ENCODE peak calls at places on chromosomes 7 and 10, in nine cellular contexts. L is testis; G is IMR-90; C is activated CD8-positive, alpha-beta memory T cell treated with anti-CD3 and anti-CD28 coated beads for 48 hours; J is mucosa of descending colon; U is HCT116; R is pulmonary artery endothelial cell; O is activated T-cell treated with anti-CD3 and anti-CD28 coated beads for 48 hours; X is T-cell. H is an unnamed sample.

GRCh38 chr7:121447939-121448338 is 51.8 kb upstream of the FAM3C start:
- DNase-seq in L (no peak), G (no peak), C (no peak), J (no peak), U (no peak), R (no peak), O (no peak), X (no peak), H (no peak)

GRCh38 chr7:84675633-84676034 is 481.0 kb upstream of the SEMA3A start:
- DNase-seq in L (no peak), G (no peak), C (no peak), J (no peak), U (no peak), R (no peak), O (no peak), X (no peak), H (no peak)

GRCh38 chr7:32952876-32953275 is 4.4 kb upstream of the FKBP9 start:
- DNase-seq in L (no peak), G (no peak), C (no peak), J (no peak), U (no peak), R (no peak), O (no peak), X (no peak), H (no peak)

GRCh38 chr7:134741901-134742635 is 37.4 kb upstream of the CALD1 start:
- DNase-seq in L (peak), G (peak), C (no peak), J (no peak), U (no peak), R (peak), O (no peak), X (no peak), H (no peak)

GRCh38 chr7:30634193-30634626 is 39.5 kb downstream of the GARS1 start:
- DNase-seq in L (no peak), G (no peak), C (no peak), J (no peak), U (no peak), R (no peak), O (no peak), X (no peak), H (no peak)

GRCh38 chr7:47967708-47968107 is 11.7 kb downstream of the HUS1 start:
- DNase-seq in L (no peak), G (peak), C (no peak), J (no peak), U (no peak), R (no peak), O (no peak), X (no peak), H (no peak)

GRCh38 chr10:69994262-69994661 is 58.4 kb upstream of the MACROH2A2 start:
- DNase-seq in L (peak), G (peak), C (no peak), J (no peak), U (peak), R (no peak), O (no peak), X (no peak), H (no peak)

GRCh38 chr10:3538291-3538849 is 246.6 kb downstream of the KLF6 start:
- DNase-seq in L (no peak), G (no peak), C (no peak), J (no peak), U (no peak), R (no peak), O (no peak), X (no peak), H (no peak)

GRCh38 chr10:118148245-118148644 is 101.5 kb upstream of the RAB11FIP2 start:
- DNase-seq in L (no peak), G (no peak), C (no peak), J (no peak), U (no peak), R (no peak), O (no peak), X (no peak), H (no peak)

GRCh38 chr7:50806143-50806542 is 23.4 kb upstream of the GRB10 start:
- DNase-seq in L (no peak), G (no peak), C (no peak), J (no peak), U (no peak), R (no peak), O (no peak), X (no peak), H (no peak)

GRCh38 chr7:41975854-41976253 is 261.2 kb downstream of the GLI3 start:
- DNase-seq in L (no peak), G (no peak), C (no peak), J (no peak), U (no peak), R (no peak), O (no peak), X (no peak), H (no peak)

GRCh38 chr10:100901051-100901450 is 11.7 kb upstream of the SLF2 start:
- DNase-seq in L (no peak), G (no peak), C (no peak), J (no peak), U (no peak), R (no peak), O (no peak), X (no peak), H (no peak)

GRCh38 chr10:72010234-72010992 is 46.2 kb downstream of the CHST3 start:
- DNase-seq in L (no peak), G (no peak), C (no peak), J (no peak), U (no peak), R (no peak), O (no peak), X (no peak), H (no peak)

GRCh38 chr10:100997364-100998182 is 2.0 kb upstream of the LZTS2 start:
- DNase-seq in L (peak), G (peak), C (no peak), J (peak), U (peak), R (no peak), O (peak), X (peak), H (no peak)

GRCh38 chr10:68826764-68827591 is at the start of gene STOX1:
- DNase-seq in L (peak), G (peak), C (peak), J (peak), U (peak), R (no peak), O (peak), X (peak), H (no peak)

GRCh38 chr10:69965919-69966662 is 86.6 kb upstream of the MACROH2A2 start:
- DNase-seq in L (peak), G (peak), C (no peak), J (no peak), U (no peak), R (no peak), O (no peak), X (no peak), H (no peak)

GRCh38 chr10:133564816-133565215 is 567 bp downstream of the SYCE1 start:
- DNase-seq in L (no peak), G (no peak), C (no peak), J (no peak), U (no peak), R (no peak), O (no peak), X (no peak), H (no peak)

GRCh38 chr7:117997862-117998825 is 124.9 kb upstream of the CTTNBP2 start:
- DNase-seq in L (no peak), G (no peak), C (no peak), J (no peak), U (no peak), R (no peak), O (no peak), X (no peak), H (no peak)

GRCh38 chr7:72213081-72213480 is 199.1 kb downstream of the CALN1 start:
- DNase-seq in L (no peak), G (no peak), C (no peak), J (no peak), U (no peak), R (no peak), O (no peak), X (no peak), H (no peak)

GRCh38 chr7:1368682-1369571 is 90.3 kb downstream of the MICALL2 start:
- DNase-seq in L (peak), G (no peak), C (no peak), J (peak), U (peak), R (no peak), O (peak), X (no peak), H (no peak)

GRCh38 chr7:23938937-23939552 is 229.0 kb downstream of the STK31 start:
- DNase-seq in L (peak), G (peak), C (no peak), J (no peak), U (peak), R (no peak), O (peak), X (no peak), H (no peak)

GRCh38 chr7:55871932-55872485 is 9.5 kb upstream of the SEPTIN14 start:
- DNase-seq in L (no peak), G (no peak), C (no peak), J (no peak), U (no peak), R (no peak), O (no peak), X (no peak), H (no peak)

GRCh38 chr7:137597856-137598255 is 248.9 kb downstream of the DGKI start:
- DNase-seq in L (no peak), G (no peak), C (no peak), J (no peak), U (no peak), R (no peak), O (no peak), X (no peak), H (no peak)

GRCh38 chr10:29619273-29619672 is 15.5 kb downstream of the SVIL start:
- DNase-seq in L (no peak), G (peak), C (no peak), J (no peak), U (no peak), R (no peak), O (no peak), X (no peak), H (no peak)

GRCh38 chr10:100438674-100439315 is 24.0 kb upstream of the WNT8B start:
- DNase-seq in L (no peak), G (no peak), C (no peak), J (no peak), U (no peak), R (no peak), O (no peak), X (no peak), H (no peak)

GRCh38 chr7:100693312-100694195 is 496 bp downstream of the GIGYF1 start:
- DNase-seq in L (no peak), G (no peak), C (no peak), J (peak), U (no peak), R (no peak), O (no peak), X (no peak), H (no peak)

GRCh38 chr10:71547841-71548493 is 151.2 kb downstream of the CDH23 start:
- DNase-seq in L (peak), G (peak), C (no peak), J (no peak), U (no peak), R (no peak), O (no peak), X (no peak), H (no peak)

GRCh38 chr7:134473861-134474291 is 15.0 kb upstream of the AKR1B1 start:
- DNase-seq in L (no peak), G (peak), C (no peak), J (no peak), U (no peak), R (no peak), O (no peak), X (no peak), H (no peak)

GRCh38 chr7:73560035-73560835 is 2.7 kb upstream of the BCL7B start:
- DNase-seq in L (no peak), G (peak), C (no peak), J (no peak), U (no peak), R (no peak), O (no peak), X (no peak), H (no peak)

GRCh38 chr7:129489491-129489890 is 12.8 kb upstream of the SMKR1 start:
- DNase-seq in L (no peak), G (peak), C (no peak), J (no peak), U (no peak), R (no peak), O (no peak), X (no peak), H (no peak)

GRCh38 chr10:118116555-118117311 is 70.0 kb upstream of the RAB11FIP2 start:
- DNase-seq in L (no peak), G (no peak), C (no peak), J (no peak), U (no peak), R (no peak), O (no peak), X (no peak), H (no peak)

GRCh38 chr7:150980663-150981062 is 2.5 kb upstream of the KCNH2 start:
- DNase-seq in L (no peak), G (no peak), C (no peak), J (no peak), U (no peak), R (no peak), O (no peak), X (no peak), H (no peak)

GRCh38 chr10:6211341-6212265 is 8.9 kb downstream of the PFKFB3 start:
- DNase-seq in L (peak), G (peak), C (no peak), J (no peak), U (no peak), R (no peak), O (no peak), X (no peak), H (no peak)

GRCh38 chr10:17872191-17873091 is 63.3 kb downstream of the MRC1 start:
- DNase-seq in L (no peak), G (peak), C (no peak), J (no peak), U (peak), R (no peak), O (no peak), X (no peak), H (no peak)